ENCODE peak calls at places on chromosome 4, in eight cellular contexts. A, I, G, Y, P, J, Q and D are unnamed samples.

GRCh38 chr4:20832821-20833220 is 132.6 kb downstream of the PACRGL start:
- DNase-seq in A (peak), I (peak), G (peak), Y (no peak), P (no peak), J (peak), Q (no peak), D (no peak)

GRCh38 chr4:147769386-147769785 is 37.5 kb downstream of the ARHGAP10 start:
- DNase-seq in A (peak), I (no peak), G (peak), Y (no peak), P (no peak), J (peak), Q (no peak), D (no peak)

GRCh38 chr4:19540859-19541258 is 710.8 kb upstream of the SLIT2 start:
- DNase-seq in A (no peak), I (no peak), G (no peak), Y (no peak), P (no peak), J (no peak), Q (no peak), D (no peak)

GRCh38 chr4:2942037-2942531 is 21.1 kb downstream of the NOP14 start:
- DNase-seq in A (no peak), I (no peak), G (no peak), Y (no peak), P (no peak), J (no peak), Q (no peak), D (no peak)

GRCh38 chr4:22435652-22436051 is 80.2 kb downstream of the ADGRA3 start:
- DNase-seq in A (no peak), I (no peak), G (no peak), Y (no peak), P (no peak), J (no peak), Q (no peak), D (no peak)

GRCh38 chr4:98530572-98530971 is 127.8 kb downstream of the TSPAN5 start:
- DNase-seq in A (no peak), I (no peak), G (no peak), Y (no peak), P (no peak), J (no peak), Q (no peak), D (no peak)

GRCh38 chr4:16026155-16026761 is 57.6 kb downstream of the PROM1 start:
- DNase-seq in A (peak), I (peak), G (peak), Y (peak), P (peak), J (peak), Q (no peak), D (peak)

GRCh38 chr4:88318751-88319350 is 34.5 kb upstream of the PPM1K start:
- DNase-seq in A (peak), I (no peak), G (peak), Y (no peak), P (no peak), J (peak), Q (no peak), D (no peak)

GRCh38 chr4:61740950-61741638 is 541.0 kb downstream of the ADGRL3 start:
- DNase-seq in A (no peak), I (no peak), G (no peak), Y (no peak), P (no peak), J (peak), Q (peak), D (no peak)

GRCh38 chr4:75939890-75940691 is 722 bp downstream of the NAAA start:
- DNase-seq in A (peak), I (peak), G (peak), Y (peak), P (peak), J (peak), Q (peak), D (peak)

GRCh38 chr4:15855804-15856475 is 77.8 kb downstream of the CD38 start:
- DNase-seq in A (no peak), I (no peak), G (no peak), Y (no peak), P (no peak), J (no peak), Q (peak), D (no peak)

GRCh38 chr4:95363966-95364365 is 184.8 kb downstream of the UNC5C start:
- DNase-seq in A (peak), I (no peak), G (peak), Y (no peak), P (no peak), J (peak), Q (no peak), D (no peak)

GRCh38 chr4:73593631-73594241 is 26.5 kb downstream of the RASSF6 start:
- DNase-seq in A (no peak), I (peak), G (peak), Y (no peak), P (peak), J (no peak), Q (no peak), D (no peak)

GRCh38 chr4:165096776-165097175 is 15.9 kb downstream of the TMEM192 start:
- DNase-seq in A (no peak), I (peak), G (peak), Y (no peak), P (peak), J (peak), Q (no peak), D (no peak)

GRCh38 chr4:83251074-83251835 is 33.3 kb downstream of the COQ2 start:
- DNase-seq in A (no peak), I (no peak), G (no peak), Y (no peak), P (no peak), J (no peak), Q (no peak), D (no peak)

GRCh38 chr4:590313-590841 is 14.3 kb upstream of the TMEM271 start:
- DNase-seq in A (no peak), I (no peak), G (no peak), Y (no peak), P (no peak), J (no peak), Q (no peak), D (no peak)

GRCh38 chr4:683982-684571 is 4.9 kb downstream of the SLC49A3 start:
- DNase-seq in A (no peak), I (peak), G (peak), Y (peak), P (peak), J (peak), Q (peak), D (peak)

GRCh38 chr4:128831526-128832252 is 22.2 kb downstream of the JADE1 start:
- DNase-seq in A (no peak), I (no peak), G (no peak), Y (no peak), P (no peak), J (peak), Q (no peak), D (no peak)

GRCh38 chr4:10285028-10285427 is 168.4 kb upstream of the WDR1 start:
- DNase-seq in A (peak), I (no peak), G (peak), Y (no peak), P (no peak), J (no peak), Q (no peak), D (no peak)

GRCh38 chr4:25031077-25031606 is 396 bp upstream of the LGI2 start:
- DNase-seq in A (no peak), I (peak), G (peak), Y (peak), P (no peak), J (peak), Q (peak), D (no peak)

GRCh38 chr4:10106421-10107039 is 10.1 kb downstream of the WDR1 start:
- DNase-seq in A (peak), I (peak), G (peak), Y (no peak), P (no peak), J (peak), Q (peak), D (peak)

GRCh38 chr4:79855081-79855480 is 217.9 kb downstream of the ANTXR2 start:
- DNase-seq in A (no peak), I (no peak), G (no peak), Y (no peak), P (no peak), J (no peak), Q (no peak), D (no peak)

GRCh38 chr4:25160714-25161598 is 707 bp upstream of the SEPSECS start:
- DNase-seq in A (peak), I (no peak), G (peak), Y (no peak), P (no peak), J (peak), Q (no peak), D (no peak)

DNA sequence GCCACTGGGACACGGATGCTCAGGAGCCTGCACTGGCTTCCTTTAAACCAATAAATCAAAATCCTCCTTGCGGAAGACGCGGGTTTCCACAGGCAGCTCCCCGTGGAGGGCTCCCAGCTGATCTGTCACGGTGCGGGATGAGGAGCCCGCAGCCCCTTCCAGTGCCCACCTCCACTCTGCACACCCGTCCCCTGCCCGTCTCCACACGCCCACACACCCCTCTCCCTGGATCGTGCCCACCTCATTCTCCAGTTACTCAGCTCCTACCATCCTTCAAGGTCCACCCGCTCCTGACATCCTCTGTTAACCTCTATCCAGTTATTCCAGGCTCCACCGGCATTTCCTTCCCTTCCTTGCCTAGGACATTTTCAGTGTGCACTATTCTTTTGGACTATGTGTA is 895.9 kb downstream of the TRIML1 start:
- DNase-seq in A (no peak), I (no peak), G (no peak), Y (no peak), P (no peak), J (no peak), Q (no peak), D (no peak)
- H3K4me3 ChIP-seq in A (no peak), I (no peak), G (no peak), Y (no peak), P (no peak), J (no peak), Q (no peak), D (no peak)

GRCh38 chr4:81519856-81520255 is 48.1 kb upstream of the RASGEF1B start:
- DNase-seq in A (no peak), I (no peak), G (no peak), Y (no peak), P (no peak), J (no peak), Q (no peak), D (no peak)
- H3K4me3 ChIP-seq in A (no peak), I (no peak), G (no peak), Y (no peak), P (no peak), J (no peak), Q (no peak), D (no peak)

GRCh38 chr4:155371432-155372043 is 5.2 kb downstream of the MAP9 start:
- DNase-seq in A (peak), I (no peak), G (peak), Y (no peak), P (peak), J (peak), Q (no peak), D (peak)

GRCh38 chr4:155376387-155377268 is at the start of gene MAP9:
- DNase-seq in A (peak), I (peak), G (peak), Y (peak), P (peak), J (peak), Q (peak), D (peak)

DNA sequence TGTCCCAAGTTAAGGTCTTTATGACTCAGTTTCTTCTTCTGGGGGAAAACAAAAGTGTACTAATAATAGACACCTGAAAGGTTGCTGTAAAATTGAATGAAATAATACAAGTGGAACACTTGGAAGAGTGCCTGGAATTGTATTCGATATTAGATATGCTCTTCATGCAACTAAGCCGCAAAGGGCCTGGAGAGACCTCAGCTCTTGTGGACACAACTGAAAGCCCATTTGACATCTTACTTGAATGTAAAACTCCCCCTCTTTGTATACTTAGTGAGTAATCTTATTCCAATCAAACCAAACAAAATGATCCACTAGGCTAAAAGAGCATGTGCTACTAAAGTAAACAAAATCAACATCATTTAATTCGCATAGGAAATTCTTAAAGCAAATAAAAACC is 516 bp upstream of the MAP9 start:
- DNase-seq in A (peak), I (peak), G (peak), Y (no peak), P (no peak), J (peak), Q (no peak), D (no peak)
- H3K4me3 ChIP-seq in A (no peak), I (peak), G (peak), Y (peak), P (peak), J (no peak), Q (peak), D (peak)

DNA sequence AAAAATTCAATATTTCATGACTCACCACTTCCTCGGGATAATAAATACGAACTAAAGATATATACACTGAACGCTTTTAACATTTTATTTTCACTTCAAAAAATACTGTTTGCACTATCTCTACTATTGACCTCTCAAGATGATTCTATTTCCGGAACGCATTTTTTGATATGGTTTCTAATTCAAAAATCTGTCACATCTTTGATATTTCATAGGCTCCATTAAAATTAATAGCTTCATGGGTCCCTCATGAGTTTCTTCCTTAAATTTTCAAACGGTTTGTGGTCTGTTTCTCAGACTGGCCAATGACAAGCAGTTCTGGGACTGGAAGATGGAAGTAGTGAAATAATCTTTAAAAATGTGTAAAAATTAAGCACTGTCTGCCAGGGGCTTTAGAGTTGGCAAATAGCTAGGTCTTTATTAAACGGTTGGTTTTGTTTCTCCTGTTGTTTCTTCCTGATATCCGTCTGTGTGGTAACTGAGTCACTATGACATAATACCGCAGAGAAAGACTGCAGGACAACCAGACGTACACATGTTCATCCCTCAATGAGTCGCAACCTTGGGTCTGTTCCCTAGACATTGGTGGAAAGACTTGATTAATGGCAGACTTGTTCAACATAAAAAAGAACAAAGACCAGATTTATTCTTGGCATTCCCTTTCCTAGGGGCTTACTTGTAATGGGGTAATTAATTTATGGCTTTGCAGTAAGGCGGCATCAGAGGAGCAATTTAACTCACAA is 133.8 kb downstream of the PALLD start:
- DNase-seq in A (peak), I (peak), G (peak), Y (no peak), P (no peak), J (peak), Q (no peak), D (no peak)
- H3K4me3 ChIP-seq in A (peak), I (peak), G (peak), Y (peak), P (no peak), J (no peak), Q (peak), D (no peak)

GRCh38 chr4:4385729-4386295 is 1.1 kb upstream of the NSG1 start:
- DNase-seq in A (no peak), I (no peak), G (no peak), Y (no peak), P (no peak), J (no peak), Q (no peak), D (no peak)
- H3K4me3 ChIP-seq in A (peak), I (no peak), G (peak), Y (peak), P (no peak), J (no peak), Q (peak), D (peak)

GRCh38 chr4:121696140-121696640 is 590 bp downstream of the ANXA5 start:
- DNase-seq in A (peak), I (peak), G (peak), Y (peak), P (peak), J (peak), Q (peak), D (peak)

GRCh38 chr4:121701263-121701662 is 4.5 kb upstream of the ANXA5 start:
- DNase-seq in A (no peak), I (no peak), G (no peak), Y (no peak), P (no peak), J (no peak), Q (no peak), D (no peak)

GRCh38 chr4:121696641-121697461 is at the start of gene ANXA5:
- DNase-seq in A (peak), I (peak), G (peak), Y (peak), P (peak), J (peak), Q (peak), D (peak)

GRCh38 chr4:121698119-121698732 is 1.4 kb upstream of the ANXA5 start:
- DNase-seq in A (no peak), I (no peak), G (no peak), Y (no peak), P (no peak), J (no peak), Q (peak), D (peak)

GRCh38 chr4:121697626-121698025 is 846 bp upstream of the ANXA5 start:
- DNase-seq in A (no peak), I (no peak), G (no peak), Y (no peak), P (no peak), J (no peak), Q (no peak), D (no peak)
- H3K4me3 ChIP-seq in A (peak), I (peak), G (peak), Y (peak), P (peak), J (peak), Q (peak), D (peak)

DNA sequence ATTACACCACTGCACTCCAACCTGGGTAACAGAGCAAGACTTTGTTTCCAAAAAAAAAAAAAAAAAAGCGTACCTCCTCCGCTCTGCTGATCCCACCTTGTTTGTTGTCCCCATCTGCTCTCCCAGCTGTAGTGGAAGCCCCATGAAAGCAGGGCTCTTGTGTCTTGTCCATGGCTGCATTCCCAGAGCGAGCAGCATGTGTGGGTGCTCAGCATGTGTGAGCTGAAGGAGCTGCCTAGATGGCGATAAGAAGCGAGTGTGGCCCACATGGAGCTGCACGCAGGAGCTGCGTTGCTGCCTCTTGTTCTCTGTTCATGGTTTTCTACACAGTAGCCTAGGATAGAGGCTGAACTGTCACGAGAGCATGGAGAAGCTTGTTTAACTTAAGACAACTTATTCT is 12.4 kb downstream of the NSD2 start:
- DNase-seq in A (no peak), I (no peak), G (no peak), Y (no peak), P (no peak), J (no peak), Q (no peak), D (no peak)
- H3K4me3 ChIP-seq in A (no peak), I (no peak), G (no peak), Y (no peak), P (no peak), J (no peak), Q (no peak), D (no peak)

DNA sequence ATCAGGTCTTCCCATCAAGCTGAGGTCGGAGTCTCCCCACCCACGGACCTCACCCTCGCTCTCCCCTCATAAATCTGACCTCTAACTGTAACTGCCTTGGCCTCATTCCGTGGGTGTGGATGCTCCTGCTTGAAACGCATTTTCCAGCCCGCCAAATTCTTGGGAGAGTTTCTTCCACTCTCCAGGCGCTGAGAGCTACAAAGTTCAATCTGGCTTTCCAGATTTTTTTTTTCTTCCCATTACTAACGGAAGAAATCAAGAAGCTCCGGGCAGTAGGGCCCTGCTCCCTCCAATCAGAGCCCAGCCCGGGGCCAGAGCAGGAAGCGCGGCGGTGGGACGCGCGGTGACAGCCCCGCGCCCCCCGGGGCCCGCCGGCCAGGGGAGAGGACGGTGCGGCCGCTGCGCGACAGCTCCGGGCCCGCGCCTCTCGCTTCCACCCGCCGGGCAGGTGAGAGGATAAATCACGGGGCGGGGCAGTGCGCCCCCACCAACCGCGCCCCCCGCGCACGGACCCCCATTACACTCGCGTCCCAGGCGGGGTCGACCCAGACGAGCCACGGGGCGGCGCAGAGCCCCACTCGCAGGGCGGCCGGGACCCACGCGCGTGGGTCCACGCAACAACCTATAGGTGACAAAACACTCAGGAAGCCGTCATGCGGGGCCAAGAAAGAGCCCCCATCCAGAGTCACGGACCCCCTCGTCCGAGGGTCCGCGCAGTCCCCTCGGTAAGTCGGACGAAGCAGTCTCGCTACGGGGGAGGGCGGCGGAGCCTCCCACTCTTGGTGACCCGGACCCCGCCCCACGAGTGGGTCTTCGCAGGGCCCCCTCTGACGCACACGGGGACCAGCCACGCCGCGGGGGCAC is 916 bp downstream of the AFAP1 start:
- DNase-seq in A (peak), I (no peak), G (peak), Y (peak), P (no peak), J (no peak), Q (peak), D (peak)
- H3K4me3 ChIP-seq in A (peak), I (peak), G (peak), Y (peak), P (peak), J (peak), Q (peak), D (peak)